ENCODE peak calls at places on chromosome 16, in seven cellular contexts. P is heart right ventricle, C is HuH-7.5, X is GM13976, D is kidney glomerular epithelial cell, L is sciatic nerve, F is osteocyte. E is an unnamed sample.
A peak's percentile ranks its signal among the peaks of the same experiment; 100 is the strongest.

GRCh38 chr16:77191259-77191969 is 424 bp downstream of the MON1B start:
- DNase-seq in P (peak; percentile 29), C (no peak), X (no peak), D (no peak), L (peak; percentile 70), F (no peak), E (peak; percentile 17)

GRCh38 chr16:15690296-15690695 is 40.3 kb downstream of the NDE1 start:
- DNase-seq in P (no peak), C (no peak), X (no peak), D (no peak), L (no peak), F (no peak), E (no peak)

GRCh38 chr16:49712567-49712966 is 143.3 kb downstream of the ZNF423 start:
- DNase-seq in P (no peak), C (no peak), X (no peak), D (no peak), L (no peak), F (no peak), E (no peak)

GRCh38 chr16:85569615-85570212 is 43.4 kb upstream of the GSE1 start:
- DNase-seq in P (no peak), C (no peak), X (peak; percentile 92), D (no peak), L (no peak), F (no peak), E (peak; percentile 18)

GRCh38 chr16:16096161-16096857 is 127.0 kb downstream of the ABCC6 start:
- DNase-seq in P (no peak), C (no peak), X (no peak), D (peak; percentile 50), L (no peak), F (no peak), E (no peak)

GRCh38 chr16:55368205-55368604 is 44.2 kb downstream of the IRX6 start:
- DNase-seq in P (no peak), C (no peak), X (no peak), D (no peak), L (no peak), F (no peak), E (no peak)

GRCh38 chr16:55832425-55832787 is 490 bp downstream of the CES1 start:
- DNase-seq in P (no peak), C (no peak), X (no peak), D (no peak), L (no peak), F (no peak), E (no peak)

GRCh38 chr16:88503374-88503770 is 50.3 kb downstream of the ZFPM1 start:
- DNase-seq in P (no peak), C (no peak), X (no peak), D (no peak), L (no peak), F (no peak), E (no peak)

GRCh38 chr16:27316038-27316680 is 2.4 kb downstream of the IL4R start:
- DNase-seq in P (no peak), C (no peak), X (no peak), D (no peak), L (peak; percentile 33), F (no peak), E (no peak)

GRCh38 chr16:23398987-23399805 is 53.8 kb downstream of the COG7 start:
- DNase-seq in P (peak; percentile 41), C (no peak), X (no peak), D (no peak), L (no peak), F (no peak), E (no peak)

GRCh38 chr16:78436023-78436422 is 336.6 kb downstream of the WWOX start:
- DNase-seq in P (no peak), C (no peak), X (no peak), D (no peak), L (no peak), F (no peak), E (no peak)

GRCh38 chr16:88855736-88856121 is 1.0 kb downstream of the GALNS start:
- DNase-seq in P (no peak), C (no peak), X (no peak), D (no peak), L (no peak), F (no peak), E (no peak)

GRCh38 chr16:47470211-47470610 is 9.1 kb downstream of the PHKB start:
- DNase-seq in P (no peak), C (no peak), X (no peak), D (no peak), L (no peak), F (no peak), E (no peak)

GRCh38 chr16:30054959-30055553 is 10.5 kb upstream of the ALDOA start:
- DNase-seq in P (no peak), C (peak; percentile 75), X (peak; percentile 75), D (no peak), L (no peak), F (no peak), E (no peak)

GRCh38 chr16:81612351-81613170 is 166.5 kb upstream of the PLCG2 start:
- DNase-seq in P (peak; percentile 78), C (no peak), X (no peak), D (no peak), L (no peak), F (no peak), E (no peak)

GRCh38 chr16:67199011-67199807 is at the start of gene ELMO3:
- DNase-seq in P (no peak), C (no peak), X (peak; percentile 36), D (no peak), L (no peak), F (no peak), E (no peak)

GRCh38 chr16:49492090-49492801 is 118.6 kb downstream of the C16orf78 start:
- DNase-seq in P (peak; percentile 29), C (peak; percentile 73), X (peak; percentile 87), D (peak; percentile 17), L (peak; percentile 69), F (no peak), E (no peak)

GRCh38 chr16:7097537-7097936 is 235.1 kb upstream of the RBFOX1 start:
- DNase-seq in P (no peak), C (no peak), X (no peak), D (no peak), L (no peak), F (no peak), E (no peak)

GRCh38 chr16:51683882-51684281 is 532.8 kb upstream of the SALL1 start:
- DNase-seq in P (no peak), C (no peak), X (no peak), D (no peak), L (no peak), F (no peak), E (no peak)

GRCh38 chr16:70652322-70652721 is 6.0 kb downstream of the IL34 start:
- DNase-seq in P (no peak), C (no peak), X (no peak), D (peak; percentile 48), L (no peak), F (no peak), E (no peak)